ENCODE peak calls at places on chromosomes 7 and 10, in four cellular contexts. J, A, M and Q are unnamed samples. For H3K4me1, the result is how much of the 10 kb centered on the place peaks cover.

GRCh38 chr7:26305048-26305868 is 13.6 kb downstream of the SNX10 start:
- DNase-seq in M (no peak), J (no peak), A (no peak), Q (no peak)

GRCh38 chr10:7417103-7417623 is 6.3 kb upstream of the SFMBT2 start:
- DNase-seq in A (peak), M (no peak), J (peak), Q (peak)

GRCh38 chr7:93298671-93299070 is 66.5 kb downstream of the VPS50 start:
- DNase-seq in J (no peak), M (no peak), A (no peak), Q (no peak)

GRCh38 chr10:16116404-16117304 is 256.3 kb upstream of the MINDY3 start:
- DNase-seq in M (no peak), A (peak), J (peak), Q (peak)

GRCh38 chr7:101093907-101094306 is 8.6 kb downstream of the TRIM56 start:
- DNase-seq in J (no peak), M (no peak), A (peak), Q (no peak)

GRCh38 chr7:35593896-35594295 is 101.0 kb downstream of the HERPUD2 start:
- DNase-seq in M (no peak), J (peak), A (no peak), Q (no peak)

GRCh38 chr10:101772017-101772894 is 3.7 kb downstream of the FGF8 start:
- DNase-seq in M (peak), A (no peak), J (no peak), Q (no peak)

GRCh38 chr10:13414855-13415254 is 66.8 kb upstream of the SEPHS1 start:
- DNase-seq in J (peak), M (no peak), A (peak), Q (no peak)

GRCh38 chr7:112484671-112485097 is 3.9 kb downstream of the LSMEM1 start:
- DNase-seq in A (peak), M (no peak), J (no peak), Q (no peak)

GRCh38 chr7:123811056-123811455 is 33.9 kb upstream of the HYAL4 start:
- DNase-seq in A (peak), J (no peak), M (no peak), Q (no peak)

GRCh38 chr10:50497758-50498157 is 126.0 kb downstream of the SGMS1 start:
- DNase-seq in J (no peak), M (no peak), A (peak), Q (no peak)

GRCh38 chr7:70229242-70229641 is 631.0 kb downstream of the AUTS2 start:
- DNase-seq in J (no peak), A (no peak), M (no peak), Q (no peak)

GRCh38 chr10:78462221-78462620 is 428.6 kb downstream of the RPS24 start:
- DNase-seq in J (no peak), M (no peak), A (no peak), Q (no peak)

GRCh38 chr10:94403034-94403822 is 887 bp downstream of the TBC1D12 start:
- DNase-seq in J (peak), M (peak), A (peak), Q (peak)

GRCh38 chr7:22140597-22140996 is 194.9 kb upstream of the CDCA7L start:
- DNase-seq in A (no peak), M (no peak), J (peak), Q (no peak)

GRCh38 chr7:82388138-82388537 is 55.4 kb downstream of the CACNA2D1 start:
- DNase-seq in J (no peak), M (no peak), A (peak), Q (no peak)

GRCh38 chr10:7407368-7408002 is 3.3 kb downstream of the SFMBT2 start:
- DNase-seq in A (peak), J (peak), M (peak), Q (no peak)

GRCh38 chr7:106205621-106206222 is 79.1 kb downstream of the NAMPT start:
- DNase-seq in J (no peak), M (no peak), A (peak), Q (no peak)

GRCh38 chr10:24722131-24722675 is 1.5 kb downstream of the ARHGAP21 start:
- DNase-seq in J (no peak), M (no peak), A (peak), Q (no peak)

GRCh38 chr7:4668510-4668847 is 13.6 kb upstream of the FOXK1 start:
- DNase-seq in A (no peak), J (no peak), M (no peak), Q (no peak)

GRCh38 chr10:102241444-102242117 is at the start of gene PITX3:
- DNase-seq in J (peak), M (peak), A (peak), Q (peak)

GRCh38 chr10:77230194-77230593 is 407.4 kb downstream of the KCNMA1 start:
- DNase-seq in J (no peak), A (peak), M (no peak), Q (no peak)

GRCh38 chr7:150846291-150847115 is 5.8 kb upstream of the AOC1 start:
- DNase-seq in M (no peak), A (no peak), J (no peak), Q (no peak)

GRCh38 chr10:122424059-122424458 is 30.4 kb upstream of the ARMS2 start:
- DNase-seq in A (no peak), J (no peak), M (no peak), Q (no peak)

GRCh38 chr7:99380032-99380822 is 5.7 kb downstream of the ARPC1B start:
- DNase-seq in M (no peak), J (no peak), A (peak), Q (no peak)
- H3K4me1 ChIP-seq in M (under half), J (under half), A (under half), Q (under half)

DNA sequence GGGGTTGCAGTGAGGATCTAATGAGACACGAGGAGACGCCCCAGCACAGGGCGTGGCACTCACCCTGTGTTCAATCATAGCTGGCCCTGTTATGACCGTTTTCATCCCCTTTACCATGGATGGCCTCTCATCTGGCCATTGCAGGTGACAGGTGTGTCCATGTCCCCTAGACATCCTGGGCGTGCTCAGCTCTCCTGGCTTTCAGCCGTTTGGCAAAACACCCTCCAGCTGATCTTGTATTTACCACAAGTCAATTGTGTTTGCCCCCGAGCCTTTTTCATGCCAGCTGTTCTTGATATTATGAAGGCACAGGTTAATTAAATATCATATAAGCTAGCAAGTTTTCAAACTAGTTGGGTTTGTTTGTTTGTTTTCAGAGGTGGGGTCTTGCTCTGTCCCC is 97.1 kb downstream of the CHST15 start:
- DNase-seq in M (no peak), A (no peak), J (no peak), Q (no peak)
- H3K4me1 ChIP-seq in M (under half), A (under half), J (under half), Q (under half)

GRCh38 chr10:29643785-29644501 is 9.2 kb upstream of the SVIL start:
- DNase-seq in M (peak), J (no peak), A (no peak), Q (no peak)
- H3K4me1 ChIP-seq in M (half or more), J (under half), A (under half), Q (under half)

DNA sequence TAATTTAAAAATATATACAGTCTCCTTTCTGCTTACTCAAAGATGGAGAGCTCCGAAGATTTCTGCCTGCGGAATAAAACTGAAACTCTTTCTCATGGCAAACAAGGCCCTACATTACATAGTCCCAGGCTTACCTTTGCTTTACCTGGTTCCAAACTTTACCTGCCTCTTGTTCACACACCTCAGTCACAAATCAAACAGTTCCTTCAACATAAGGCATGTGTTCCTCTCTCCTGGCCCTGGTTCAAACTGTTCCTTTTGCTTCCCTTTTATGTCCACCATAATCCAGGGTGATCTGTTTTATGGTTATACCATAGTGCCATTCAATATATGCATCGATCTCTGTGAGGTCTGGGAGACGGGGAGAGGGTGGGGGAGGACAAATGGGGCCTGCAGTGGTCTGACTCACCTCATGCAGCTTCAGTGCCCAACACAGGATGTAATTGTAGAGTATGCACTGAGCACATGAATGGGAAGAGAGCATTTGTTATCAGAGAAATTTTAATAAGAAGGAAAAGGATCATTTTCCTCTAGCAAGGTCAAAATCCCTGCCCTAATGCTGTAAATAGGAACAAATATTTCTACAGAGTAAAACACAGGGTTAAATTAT is 88.6 kb upstream of the PDE1C start:
- DNase-seq in M (no peak), J (no peak), A (no peak), Q (no peak)
- H3K4me1 ChIP-seq in M (under half), J (under half), A (under half), Q (under half)

GRCh38 chr7:137880432-137880831 is 33.7 kb upstream of the DGKI start:
- DNase-seq in J (no peak), A (peak), M (no peak), Q (no peak)
- H3K4me1 ChIP-seq in J (under half), A (under half), M (under half), Q (under half)

DNA sequence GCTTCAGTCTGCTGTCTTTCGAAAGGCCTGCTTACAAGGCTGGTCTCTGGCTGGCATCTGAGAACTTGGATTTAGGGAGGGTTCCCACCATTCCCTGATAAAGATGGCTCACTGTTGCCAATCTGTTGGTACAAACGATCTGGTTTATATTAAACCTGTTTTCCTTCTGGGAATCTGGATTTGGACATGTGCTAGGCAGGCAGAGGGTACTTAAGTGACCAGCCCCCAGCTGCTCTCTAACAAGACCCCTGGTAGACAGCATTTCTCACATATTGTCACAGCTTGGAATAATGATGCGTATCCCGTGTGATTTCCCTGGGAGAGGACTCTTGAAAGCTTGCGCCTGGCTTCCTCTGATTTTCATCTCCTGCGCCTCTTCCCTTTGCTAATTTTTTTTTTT is 21.6 kb downstream of the YWHAG start:
- DNase-seq in M (no peak), A (no peak), J (no peak), Q (no peak)
- H3K4me1 ChIP-seq in M (half or more), A (under half), J (under half), Q (under half)

DNA sequence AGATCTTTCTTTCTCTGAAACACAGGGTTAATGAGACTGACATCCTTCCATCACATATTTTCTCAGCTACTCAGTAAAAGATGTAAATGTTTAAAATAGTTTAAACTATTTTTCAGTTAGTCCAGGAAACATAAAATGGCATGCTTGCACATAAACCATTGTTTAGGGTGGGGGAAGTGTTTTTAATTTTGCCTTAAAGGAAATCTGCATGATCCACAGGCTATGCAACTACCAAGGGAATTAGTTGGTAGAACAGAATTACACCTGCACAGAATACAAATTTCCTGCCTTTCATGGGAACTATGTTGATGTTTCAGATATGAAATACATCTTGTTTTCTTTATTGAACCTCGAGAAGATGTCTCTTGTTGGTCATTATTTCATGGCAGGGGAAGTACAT is 10.6 kb downstream of the CAV1 start:
- DNase-seq in M (no peak), J (no peak), A (no peak), Q (no peak)
- H3K4me1 ChIP-seq in M (under half), J (under half), A (under half), Q (under half)